ENCODE peak calls at places on chromosomes 16 and 17, in four cellular contexts. G is A549, E is GM12878, I is HepG2. S is an unnamed sample.

GRCh38 chr16:12609937-12610699 is 193.6 kb downstream of the CPPED1 start:
- DNase-seq in I (peak), G (no peak), E (no peak), S (no peak)

GRCh38 chr17:44931376-44931775 is 16.1 kb upstream of the GFAP start:
- DNase-seq in E (no peak), G (no peak), I (no peak), S (no peak)

GRCh38 chr17:77501751-77502625 is 361.2 kb downstream of the SEC14L1 start:
- DNase-seq in G (no peak), I (no peak), E (no peak), S (no peak)

GRCh38 chr17:42311240-42312034 is 23.1 kb downstream of the STAT5A start:
- DNase-seq in G (no peak), I (peak), E (no peak), S (peak)

GRCh38 chr17:74999523-74999922 is 12.1 kb downstream of the CDR2L start:
- DNase-seq in G (no peak), E (no peak), I (no peak), S (no peak)

GRCh38 chr17:48556534-48557401 is 11.9 kb upstream of the HOXB2 start:
- DNase-seq in E (no peak), G (no peak), I (no peak), S (no peak)

GRCh38 chr17:61729690-61730268 is 133.5 kb downstream of the BRIP1 start:
- DNase-seq in E (no peak), I (no peak), G (no peak), S (no peak)

GRCh38 chr16:62194828-62195227 is 158.6 kb upstream of the CDH8 start:
- DNase-seq in I (no peak), E (no peak), G (no peak), S (no peak)

GRCh38 chr16:72788269-72788809 is 259.6 kb downstream of the ZFHX3 start:
- DNase-seq in I (no peak), G (no peak), E (no peak), S (no peak)

GRCh38 chr17:49707246-49707607 is 537 bp downstream of the SLC35B1 start:
- DNase-seq in I (no peak), G (peak), E (no peak), S (no peak)

GRCh38 chr16:30186782-30187555 is 3.6 kb downstream of the CORO1A start:
- DNase-seq in G (peak), E (peak), I (peak), S (peak)

GRCh38 chr16:48271728-48272127 is 24.4 kb upstream of the ABCC11 start:
- DNase-seq in E (no peak), I (no peak), G (no peak), S (no peak)

GRCh38 chr16:75203106-75203505 is 3.9 kb downstream of the CTRB2 start:
- DNase-seq in G (no peak), E (no peak), I (no peak), S (no peak)

GRCh38 chr17:50079334-50080095 is 15.6 kb upstream of the PDK2 start:
- DNase-seq in G (peak), E (no peak), I (peak), S (peak)

GRCh38 chr16:56970934-56971767 is 9.4 kb downstream of the CETP start:
- DNase-seq in E (peak), I (no peak), G (no peak), S (no peak)

GRCh38 chr17:59827721-59828477 is 64.8 kb downstream of the TUBD1 start:
- DNase-seq in G (no peak), I (no peak), E (no peak), S (no peak)

GRCh38 chr17:18084256-18084655 is 3.5 kb upstream of the DRG2 start:
- DNase-seq in I (no peak), E (no peak), G (no peak), S (no peak)

GRCh38 chr17:67289174-67289876 is 44.3 kb upstream of the HELZ start:
- DNase-seq in I (no peak), G (no peak), E (no peak), S (no peak)

GRCh38 chr17:28744104-28744801 is 442 bp downstream of the TRAF4 start:
- DNase-seq in E (no peak), I (peak), G (peak), S (peak)

GRCh38 chr16:57145046-57145963 is 40.5 kb downstream of the PSME3IP1 start:
- DNase-seq in E (no peak), G (no peak), I (no peak), S (peak)

GRCh38 chr17:31825961-31826691 is 32.9 kb downstream of the COPRS start:
- DNase-seq in I (no peak), E (no peak), G (no peak), S (no peak)

GRCh38 chr17:12549499-12549901 is 116.2 kb upstream of the MYOCD start:
- DNase-seq in E (no peak), I (no peak), G (no peak), S (no peak)

GRCh38 chr16:86095131-86095752 is 196.3 kb downstream of the IRF8 start:
- DNase-seq in I (no peak), G (no peak), E (no peak), S (no peak)

GRCh38 chr16:65119905-65120341 is 1.9 kb downstream of the CDH11 start:
- DNase-seq in G (no peak), E (no peak), I (no peak), S (no peak)

GRCh38 chr16:85138825-85139627 is 26.8 kb upstream of the CIBAR2 start:
- DNase-seq in E (no peak), I (no peak), G (no peak), S (no peak)

GRCh38 chr17:50059256-50059655 is 3.3 kb downstream of the ITGA3 start:
- DNase-seq in G (no peak), I (no peak), E (no peak), S (no peak)

GRCh38 chr16:78198299-78198698 is 98.8 kb downstream of the WWOX start:
- DNase-seq in E (no peak), I (no peak), G (no peak), S (no peak)
- TF ChIP-seq CHD4 in E (no peak), I (no peak), G (no peak), S (no peak)

GRCh38 chr17:39605492-39606433 is 2.0 kb downstream of the NEUROD2 start:
- DNase-seq in E (no peak), G (no peak), I (no peak), S (no peak)

GRCh38 chr17:39601758-39602532 is 5.8 kb downstream of the NEUROD2 start:
- DNase-seq in G (no peak), E (no peak), I (no peak), S (no peak)

GRCh38 chr17:39604911-39605491 is 2.7 kb downstream of the NEUROD2 start:
- DNase-seq in I (no peak), E (no peak), G (no peak), S (no peak)

GRCh38 chr17:39602533-39603303 is 5.0 kb downstream of the NEUROD2 start:
- DNase-seq in G (no peak), I (no peak), E (no peak), S (no peak)

GRCh38 chr17:39603304-39604016 is 4.3 kb downstream of the NEUROD2 start:
- DNase-seq in G (no peak), E (no peak), I (no peak), S (no peak)
- TF ChIP-seq CHD4 in G (no peak), E (no peak), I (no peak), S (no peak)

GRCh38 chr16:83791916-83792315 is 15.9 kb upstream of the HSBP1 start:
- DNase-seq in E (no peak), I (no peak), G (no peak), S (no peak)
- TF ChIP-seq CHD4 in E (no peak), I (no peak), G (no peak), S (no peak)

GRCh38 chr17:71304498-71305158 is 816.2 kb upstream of the SOX9 start:
- DNase-seq in E (no peak), G (no peak), I (no peak), S (no peak)
- TF ChIP-seq CHD4 in E (no peak), G (no peak), I (no peak), S (no peak)

DNA sequence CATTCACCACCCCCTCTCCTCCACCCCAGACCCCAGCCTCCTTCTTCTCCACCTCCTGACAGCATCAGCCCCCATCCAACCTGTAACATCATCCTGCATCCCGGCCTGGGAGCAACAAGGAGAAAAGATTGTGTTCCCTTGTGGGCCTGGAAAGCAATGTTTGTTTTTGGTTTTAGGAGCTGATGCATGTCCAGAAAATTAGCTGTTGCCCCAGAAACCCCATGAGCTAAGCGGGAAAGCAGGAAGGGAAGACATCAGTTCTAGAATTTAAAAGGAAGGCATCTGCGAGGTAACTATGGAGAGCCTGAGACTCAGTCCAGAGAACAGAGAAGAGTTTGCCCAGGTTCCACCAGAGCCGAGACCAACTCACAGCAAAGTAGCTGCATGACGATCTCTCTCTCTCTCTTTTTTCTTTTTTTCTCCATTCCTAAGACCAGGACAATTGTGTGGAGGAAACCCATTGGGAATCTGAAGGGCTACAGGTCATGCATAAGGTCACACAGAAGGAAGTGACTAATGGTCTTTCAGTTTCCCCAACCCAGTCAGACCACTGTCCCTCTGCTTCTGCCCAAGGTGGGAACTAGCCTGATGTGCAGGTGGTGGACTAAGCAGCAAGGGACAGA is 124.4 kb downstream of the SLC39A11 start:
- DNase-seq in I (no peak), G (no peak), E (no peak), S (no peak)
- TF ChIP-seq CHD4 in I (no peak), G (no peak), E (no peak), S (no peak)

DNA sequence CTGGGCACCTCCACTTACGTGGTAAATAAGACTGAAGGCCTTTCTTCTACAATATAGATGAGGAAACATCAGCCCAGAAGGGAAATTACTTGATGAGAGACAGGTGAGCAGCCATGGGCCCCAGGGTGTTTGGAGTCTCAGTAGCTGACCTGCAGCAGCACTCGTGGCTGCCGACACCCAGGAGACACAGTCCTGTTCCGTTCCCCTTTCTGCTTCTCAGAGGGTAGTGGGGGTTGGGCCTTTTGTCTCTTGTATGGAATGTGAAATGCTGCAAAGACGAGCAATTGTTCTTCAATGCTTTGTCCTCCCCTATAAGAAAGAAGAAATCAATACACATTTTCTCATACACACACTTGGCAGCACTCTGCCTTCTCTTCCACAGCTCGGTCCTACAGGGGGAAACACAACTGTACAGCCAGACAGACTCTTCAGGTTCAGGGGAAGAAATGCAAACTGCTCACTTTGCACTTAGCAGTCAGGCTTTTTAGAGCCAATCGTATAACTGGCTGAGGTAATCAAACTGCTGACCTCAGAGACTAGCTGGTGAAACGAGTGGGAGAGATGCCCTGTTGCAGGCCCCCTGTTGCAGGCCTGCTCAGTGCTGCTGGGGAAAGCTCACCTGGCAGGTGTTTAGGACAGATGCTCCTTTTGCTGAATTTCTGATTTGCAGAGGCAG is 96.7 kb downstream of the AATF start:
- DNase-seq in I (no peak), E (no peak), G (no peak), S (no peak)
- TF ChIP-seq CHD4 in I (no peak), E (no peak), G (no peak), S (no peak)

GRCh38 chr16:77496934-77497333 is 62.1 kb upstream of the ADAMTS18 start:
- DNase-seq in I (no peak), E (no peak), G (no peak), S (no peak)
- TF ChIP-seq CHD4 in I (no peak), E (no peak), G (no peak), S (no peak)

GRCh38 chr17:64073771-64074703 is 53.6 kb upstream of the ICAM2 start:
- DNase-seq in I (no peak), G (no peak), E (peak), S (no peak)

GRCh38 chr17:64074704-64075484 is 54.5 kb upstream of the ICAM2 start:
- DNase-seq in E (no peak), I (peak), G (peak), S (no peak)

GRCh38 chr17:64081802-64082799 is 47.8 kb downstream of the ERN1 start:
- DNase-seq in E (peak), G (peak), I (peak), S (peak)

GRCh38 chr17:64080174-64080618 is 49.7 kb downstream of the ERN1 start:
- DNase-seq in G (no peak), E (no peak), I (peak), S (no peak)

GRCh38 chr17:64077409-64077808 is 52.5 kb downstream of the ERN1 start:
- DNase-seq in G (no peak), I (no peak), E (no peak), S (no peak)
- TF ChIP-seq CHD4 in G (no peak), I (no peak), E (no peak), S (no peak)

GRCh38 chr17:4747847-4748246 is 8.1 kb upstream of the CXCL16 start:
- DNase-seq in G (no peak), E (no peak), I (no peak), S (no peak)
- TF ChIP-seq CHD4 in G (no peak), E (no peak), I (no peak), S (no peak)